ENCODE peak calls at places on chromosomes 13 and 19, in six cellular contexts. E is transverse colon, L is A549, D is ovary, M is adrenal gland, H is upper lobe of left lung. W is an unnamed sample. For H3K4me1, the result is how much of the 10 kb centered on the place peaks cover.

GRCh38 chr13:76868451-76868850 is 17.8 kb downstream of the KCTD12 start:
- DNase-seq in E (no peak), L (no peak), D (no peak), M (no peak), H (no peak), W (no peak)

GRCh38 chr13:106357198-106357597 is 178.3 kb downstream of the EFNB2 start:
- DNase-seq in E (no peak), L (no peak), D (no peak), M (no peak), H (no peak), W (no peak)

GRCh38 chr13:79604752-79605151 is 123.8 kb downstream of the NDFIP2 start:
- DNase-seq in E (no peak), L (no peak), D (no peak), M (no peak), H (no peak), W (no peak)

GRCh38 chr19:2149980-2150793 is 1.2 kb downstream of the AP3D1 start:
- DNase-seq in E (peak), L (no peak), D (peak), M (peak), H (peak), W (no peak)

GRCh38 chr13:112576191-112576590 is 11.8 kb downstream of the TUBGCP3 start:
- DNase-seq in E (no peak), L (no peak), D (no peak), M (no peak), H (no peak), W (no peak)

GRCh38 chr19:39248806-39249205 is at the start of gene IFNL4:
- DNase-seq in E (no peak), L (no peak), D (no peak), M (no peak), H (no peak), W (no peak)

GRCh38 chr19:48752511-48753365 is at the start of gene FUT1:
- DNase-seq in E (peak), L (no peak), D (no peak), M (peak), H (peak), W (peak)

GRCh38 chr19:703651-704446 is 4.9 kb upstream of the PALM start:
- DNase-seq in E (peak), L (peak), D (peak), M (peak), H (peak), W (peak)

GRCh38 chr19:15123900-15124299 is 16.7 kb downstream of the SYDE1 start:
- DNase-seq in E (peak), L (no peak), D (peak), M (peak), H (no peak), W (peak)

GRCh38 chr13:110554946-110555345 is 6.6 kb downstream of the RAB20 start:
- DNase-seq in E (no peak), L (no peak), D (no peak), M (no peak), H (no peak), W (peak)

GRCh38 chr13:102658678-102659077 is 36.2 kb downstream of the METTL21C start:
- DNase-seq in E (no peak), L (no peak), D (no peak), M (no peak), H (no peak), W (no peak)

GRCh38 chr19:50465986-50466771 is 10.1 kb upstream of the EMC10 start:
- DNase-seq in E (peak), L (peak), D (no peak), M (no peak), H (peak), W (no peak)

GRCh38 chr19:33705090-33705847 is 83.5 kb downstream of the CHST8 start:
- DNase-seq in E (no peak), L (no peak), D (peak), M (no peak), H (peak), W (peak)

GRCh38 chr13:52428295-52428694 is 22.1 kb downstream of the VPS36 start:
- DNase-seq in E (no peak), L (no peak), D (no peak), M (no peak), H (no peak), W (no peak)

GRCh38 chr13:28022848-28023518 is 34.5 kb upstream of the URAD start:
- DNase-seq in E (no peak), L (no peak), D (no peak), M (no peak), H (no peak), W (no peak)

GRCh38 chr13:70960841-70961443 is 852.7 kb upstream of the KLHL1 start:
- DNase-seq in E (no peak), L (no peak), D (no peak), M (no peak), H (no peak), W (no peak)

GRCh38 chr19:39078436-39079200 is 5.5 kb upstream of the ACP7 start:
- DNase-seq in E (no peak), L (peak), D (no peak), M (no peak), H (no peak), W (no peak)

GRCh38 chr13:100526299-100527030 is 62.1 kb downstream of the GGACT start:
- DNase-seq in E (no peak), L (no peak), D (no peak), M (no peak), H (no peak), W (peak)

GRCh38 chr13:38758278-38758677 is 71.4 kb downstream of the FREM2 start:
- DNase-seq in E (no peak), L (no peak), D (no peak), M (no peak), H (no peak), W (no peak)

GRCh38 chr19:11137542-11138384 is 17.8 kb downstream of the SPC24 start:
- DNase-seq in E (peak), L (peak), D (peak), M (peak), H (no peak), W (peak)

GRCh38 chr19:23823952-23824389 is 65.3 kb upstream of the ZNF681 start:
- DNase-seq in E (peak), L (no peak), D (no peak), M (peak), H (no peak), W (no peak)

DNA sequence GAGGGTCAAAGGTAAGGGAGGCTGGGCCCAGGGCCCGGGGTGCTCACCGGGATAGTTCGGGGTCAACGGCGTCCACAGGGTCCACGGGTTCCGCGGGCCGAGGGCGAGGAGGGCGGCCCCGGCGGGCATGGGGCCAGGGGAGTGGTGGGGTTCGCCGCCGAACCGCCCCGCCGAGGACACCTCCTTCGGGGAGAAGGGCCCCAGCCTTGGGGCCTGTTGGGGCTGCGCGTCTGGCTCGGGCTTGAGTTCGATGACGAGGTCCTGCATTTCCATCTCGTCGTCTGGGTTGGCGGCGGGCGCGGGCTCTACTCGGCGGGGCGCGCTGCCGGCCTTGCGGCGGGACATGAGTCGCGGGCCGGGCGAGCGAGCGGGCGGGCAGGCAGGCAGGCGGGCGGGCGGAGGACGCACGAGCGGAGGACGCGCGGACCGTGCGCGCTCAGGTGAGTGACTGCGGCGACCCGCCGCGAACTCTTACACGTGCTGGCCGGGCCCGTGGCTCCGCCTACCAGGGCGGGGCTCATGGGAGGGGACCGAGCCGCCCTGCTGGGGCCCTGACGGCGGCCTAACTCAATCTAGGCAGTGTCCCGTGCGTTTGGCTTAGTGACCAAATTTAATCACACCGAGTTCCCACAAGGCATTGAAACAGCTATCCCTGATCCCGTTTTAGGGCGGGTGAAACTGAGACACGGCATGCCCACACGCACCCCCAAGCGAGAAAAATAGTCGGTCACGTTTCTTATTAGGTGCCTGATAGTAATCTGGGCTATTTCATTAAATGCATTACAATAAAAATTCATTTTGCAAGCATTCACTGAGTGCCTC is at the start of gene ZNF296:
- DNase-seq in E (peak), L (peak), D (peak), M (peak), H (peak), W (peak)
- H3K27ac ChIP-seq in E (peak), L (peak), D (no peak), M (peak), H (peak), W (peak)

GRCh38 chr19:40530091-40530901 is 46.4 kb upstream of the SHKBP1 start:
- DNase-seq in E (no peak), L (peak), D (peak), M (peak), H (peak), W (no peak)
- TF ChIP-seq CTCF in E (no peak), L (peak), D (no peak), M (no peak), H (peak), W (no peak)

DNA sequence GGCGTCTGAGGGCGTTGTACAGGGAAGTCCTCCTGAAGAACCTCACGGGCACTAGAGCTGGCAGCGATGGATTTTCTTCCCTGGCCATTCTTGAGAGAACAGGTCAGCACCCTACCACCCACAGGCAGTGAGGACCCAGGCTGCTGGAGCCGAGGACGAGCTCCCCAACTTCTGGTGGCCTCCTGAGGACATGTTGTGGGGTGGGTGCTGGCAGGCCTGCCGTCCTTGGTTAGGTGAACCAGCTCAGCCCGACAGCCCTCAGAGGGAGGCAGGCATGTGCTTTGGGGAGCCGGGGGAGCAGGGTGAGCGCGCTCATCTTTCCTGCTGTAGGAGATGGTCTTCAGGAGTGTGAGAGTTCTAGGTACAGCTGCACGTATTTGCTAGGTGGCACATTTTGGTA is 15.4 kb downstream of the LYL1 start:
- DNase-seq in E (no peak), L (no peak), D (no peak), M (no peak), H (no peak), W (no peak)
- H3K4me1 ChIP-seq in E (under half), L (under half), D (under half), M (under half), H (under half), W (half or more)

GRCh38 chr13:23753523-23753922 is 135.7 kb downstream of the MIPEP start:
- DNase-seq in E (no peak), L (no peak), D (no peak), M (no peak), H (no peak), W (no peak)
- H3K27ac ChIP-seq in E (no peak), L (peak), D (no peak), M (no peak), H (peak), W (peak)

GRCh38 chr13:114146629-114147028 is 14.2 kb upstream of the RASA3 start:
- DNase-seq in E (no peak), L (peak), D (no peak), M (no peak), H (no peak), W (no peak)
- TF ChIP-seq CTCF in E (no peak), L (no peak), D (no peak), M (no peak), H (no peak), W (no peak)

GRCh38 chr13:31587696-31588266 is 151.5 kb upstream of the RXFP2 start:
- DNase-seq in E (no peak), L (no peak), D (no peak), M (no peak), H (no peak), W (no peak)

GRCh38 chr13:31594056-31594455 is 145.3 kb upstream of the RXFP2 start:
- DNase-seq in E (no peak), L (no peak), D (no peak), M (no peak), H (no peak), W (no peak)

GRCh38 chr13:31591834-31592233 is 147.5 kb upstream of the RXFP2 start:
- DNase-seq in E (no peak), L (no peak), D (no peak), M (no peak), H (no peak), W (no peak)

GRCh38 chr13:31588331-31588730 is 151.0 kb upstream of the RXFP2 start:
- DNase-seq in E (peak), L (no peak), D (no peak), M (no peak), H (no peak), W (no peak)

GRCh38 chr13:31588923-31589322 is 150.4 kb upstream of the RXFP2 start:
- DNase-seq in E (peak), L (no peak), D (no peak), M (no peak), H (no peak), W (no peak)
- H3K4me1 ChIP-seq in E (under half), L (under half), D (under half), M (under half), H (under half), W (under half)

GRCh38 chr13:34901577-34901976 is 40.5 kb upstream of the NBEA start:
- DNase-seq in E (no peak), L (no peak), D (no peak), M (no peak), H (no peak), W (no peak)
- H3K27ac ChIP-seq in E (no peak), L (no peak), D (no peak), M (no peak), H (no peak), W (no peak)

DNA sequence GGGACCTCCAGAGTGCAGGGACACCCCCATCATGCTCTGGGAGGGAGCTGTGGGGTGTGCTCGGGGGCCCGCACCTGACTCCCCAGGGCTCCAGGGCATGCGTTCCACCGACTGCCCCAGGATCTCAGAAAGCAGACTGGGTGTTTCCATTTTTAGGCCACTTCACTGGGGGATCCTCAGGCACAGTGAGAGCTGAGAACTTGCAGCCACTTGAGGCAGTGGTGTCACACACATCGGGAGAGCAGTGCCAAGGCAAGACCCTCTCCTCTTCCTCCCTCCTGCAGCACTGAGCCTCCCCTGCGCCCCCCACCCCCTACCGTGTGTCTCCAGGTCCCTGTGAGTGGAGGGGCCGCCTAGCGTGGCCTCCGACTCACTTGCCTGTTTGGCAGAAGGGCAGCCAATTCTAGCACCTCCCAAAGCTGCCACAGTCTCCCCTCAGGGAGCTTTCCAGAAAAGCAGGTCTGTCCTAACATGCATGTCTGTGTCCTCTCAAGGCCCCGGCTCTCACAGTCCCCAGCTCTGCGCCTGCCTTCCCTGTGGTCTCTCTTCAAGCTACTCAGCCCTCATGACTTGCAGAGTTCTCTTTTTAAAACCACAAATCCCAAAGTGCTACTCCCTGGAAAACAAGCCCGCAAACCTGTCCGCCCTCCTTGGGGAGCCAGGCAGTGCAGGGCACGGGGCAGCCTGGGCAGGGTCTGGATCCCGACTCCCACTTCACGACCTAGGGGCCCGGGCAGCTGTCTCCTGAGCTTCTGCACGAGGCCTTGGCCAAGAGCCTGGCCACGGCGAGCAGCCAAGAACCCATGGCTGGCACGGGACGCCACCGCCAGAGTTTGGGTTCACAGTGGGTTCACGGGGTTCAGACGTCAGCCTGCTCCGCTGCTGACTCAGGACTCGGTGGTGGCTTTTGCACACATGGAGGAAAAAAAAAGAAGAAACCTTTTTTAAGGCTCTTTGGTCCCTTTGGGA is 94.1 kb downstream of the STK24 start:
- DNase-seq in E (peak), L (no peak), D (peak), M (peak), H (peak), W (peak)
- TF ChIP-seq CTCF in E (no peak), L (no peak), D (no peak), M (peak), H (no peak), W (no peak)

W was measured in sigmoid colon.